ENCODE peak calls at places on chromosomes 12 and 14, in six cellular contexts. G, R, T, K, H and C are unnamed samples.

GRCh38 chr12:43805857-43806736 is at the start of gene TWF1:
- DNase-seq in G (peak; percentile 56), K (peak; percentile 88), R (no peak), T (peak; percentile 68), H (peak; percentile 98), C (peak; percentile 33)

GRCh38 chr14:36647827-36648753 is 13.6 kb upstream of the PAX9 start:
- DNase-seq in T (no peak), R (no peak), G (no peak), H (no peak), K (no peak), C (no peak)

GRCh38 chr12:124829008-124829707 is 34.5 kb downstream of the SCARB1 start:
- DNase-seq in R (no peak), K (no peak), T (no peak), H (peak; percentile 10), G (no peak), C (peak; percentile 87)

GRCh38 chr12:50788562-50788961 is 24.7 kb downstream of the ATF1 start:
- DNase-seq in H (no peak), T (no peak), R (no peak), G (no peak), K (no peak), C (no peak)

GRCh38 chr12:32926356-32926755 is 29.8 kb upstream of the PKP2 start:
- DNase-seq in H (no peak), G (no peak), R (no peak), K (no peak), T (no peak), C (no peak)

GRCh38 chr14:36797634-36798033 is 136.0 kb downstream of the PAX9 start:
- DNase-seq in G (no peak), T (no peak), K (no peak), R (no peak), H (no peak), C (no peak)

GRCh38 chr14:92748259-92749016 is at the start of gene LGMN:
- DNase-seq in G (peak; percentile 86), H (peak; percentile 95), R (peak; percentile 90), T (peak; percentile 82), K (peak; percentile 99), C (peak; percentile 82)

GRCh38 chr14:92960706-92961566 is 38.0 kb downstream of the CHGA start:
- DNase-seq in G (no peak), R (no peak), K (no peak), H (peak; percentile 51), T (no peak), C (no peak)

GRCh38 chr12:123905319-123905925 is 67.2 kb downstream of the CCDC92 start:
- DNase-seq in K (peak; percentile 56), R (no peak), T (peak; percentile 51), G (no peak), H (no peak), C (no peak)

GRCh38 chr14:76311410-76311758 is 64.6 kb upstream of the ESRRB start:
- DNase-seq in K (no peak), R (no peak), T (no peak), G (no peak), H (no peak), C (no peak)

GRCh38 chr12:87155616-87156015 is 873.6 kb downstream of the C12orf50 start:
- DNase-seq in T (no peak), G (no peak), R (no peak), K (no peak), H (no peak), C (peak; percentile 66)

GRCh38 chr14:94439453-94440057 is 13.0 kb downstream of the SERPINA11 start:
- DNase-seq in R (no peak), G (no peak), K (no peak), H (no peak), T (no peak), C (no peak)

GRCh38 chr12:52873832-52874572 is 25.2 kb upstream of the KRT78 start:
- DNase-seq in K (peak; percentile 42), R (no peak), G (peak; percentile 73), T (no peak), H (peak; percentile 95), C (peak; percentile 85)

GRCh38 chr12:117231750-117232149 is 41.5 kb upstream of the FBXO21 start:
- DNase-seq in R (no peak), H (no peak), T (peak; percentile 35), G (no peak), K (no peak), C (no peak)

GRCh38 chr14:90624228-90624627 is 192.0 kb downstream of the TTC7B start:
- DNase-seq in H (peak; percentile 87), G (peak; percentile 39), R (no peak), K (no peak), T (no peak), C (no peak)

GRCh38 chr14:104352493-104353220 is 214.3 kb downstream of the KIF26A start:
- DNase-seq in G (peak; percentile 6), R (no peak), T (no peak), K (no peak), H (no peak), C (no peak)

GRCh38 chr14:56996721-56997399 is 186.6 kb upstream of the OTX2 start:
- DNase-seq in G (no peak), R (no peak), K (no peak), T (no peak), H (no peak), C (no peak)

GRCh38 chr12:112808176-112808575 is 16.6 kb downstream of the RPH3A start:
- DNase-seq in T (no peak), H (no peak), K (no peak), R (no peak), G (no peak), C (no peak)

GRCh38 chr14:68849416-68849815 is 56.5 kb upstream of the ZFP36L1 start:
- DNase-seq in T (no peak), K (no peak), G (no peak), R (no peak), H (no peak), C (no peak)

GRCh38 chr12:132174015-132174660 is 29.9 kb downstream of the NOC4L start:
- DNase-seq in K (no peak), R (no peak), H (peak; percentile 75), T (no peak), G (no peak), C (no peak)

GRCh38 chr12:72146495-72146894 is 125.7 kb upstream of the TRHDE start:
- DNase-seq in T (no peak), R (no peak), H (peak; percentile 30), K (no peak), G (no peak), C (no peak)

DNA sequence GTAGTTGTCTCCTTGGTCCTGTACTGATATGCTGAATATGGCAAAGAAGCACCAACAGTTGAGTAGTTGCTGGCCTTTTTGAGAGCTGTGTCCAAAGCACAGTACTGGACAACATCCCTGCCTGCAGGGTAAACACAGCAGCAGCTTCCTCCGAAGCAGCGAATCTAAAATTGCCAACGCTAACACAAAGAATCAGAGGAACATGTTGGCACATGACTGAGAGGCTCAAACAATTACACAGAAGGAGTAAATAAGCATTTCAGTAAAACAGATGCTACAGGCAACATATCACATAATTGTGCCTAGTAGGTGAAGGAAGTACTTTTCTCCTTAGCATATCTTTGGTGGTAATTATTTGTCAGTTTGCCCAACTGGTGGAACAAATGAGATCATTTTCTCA is 52.1 kb downstream of the KICS2 start:
- DNase-seq in H (no peak), K (no peak), T (no peak), R (no peak), G (no peak), C (no peak)
- H3K4me3 ChIP-seq in H (no peak overlapping the region), K (no peak overlapping the region), T (no peak overlapping the region), R (no peak overlapping the region), G (no peak overlapping the region), C (no peak overlapping the region)

GRCh38 chr14:73236752-73237218 is 521 bp upstream of the PAPLN start:
- DNase-seq in K (no peak), G (no peak), H (no peak), T (no peak), R (no peak), C (no peak)

GRCh38 chr14:73237786-73238261 is 518 bp downstream of the PAPLN start:
- DNase-seq in K (no peak), T (no peak), G (no peak), R (no peak), H (no peak), C (no peak)

GRCh38 chr14:73238262-73238852 is 1.1 kb downstream of the PAPLN start:
- DNase-seq in K (no peak), G (no peak), T (no peak), R (no peak), H (no peak), C (peak; percentile 68)

GRCh38 chr14:73236157-73236556 is 1.1 kb upstream of the PAPLN start:
- DNase-seq in K (no peak), R (no peak), H (no peak), T (no peak), G (no peak), C (no peak)

GRCh38 chr14:73237219-73237785 is at the start of gene PAPLN:
- DNase-seq in R (no peak), K (no peak), G (no peak), H (no peak), T (no peak), C (no peak)
- H3K4me3 ChIP-seq in R (peak within 1 kb of the TSS; percentile 30), K (peak within 1 kb of the TSS; percentile 55), G (peak within 1 kb of the TSS; percentile 53), H (peak within 1 kb of the TSS; percentile 46), T (peak within 1 kb of the TSS; percentile 44), C (peak within 1 kb of the TSS; percentile 48)

GRCh38 chr12:2961705-2962104 is 2.5 kb downstream of the TEAD4 start:
- DNase-seq in T (no peak), K (no peak), R (no peak), G (no peak), H (no peak), C (no peak)
- H3K4me3 ChIP-seq in T (peak overlapping the region; percentile 87), K (no peak overlapping the region), R (no peak overlapping the region), G (no peak overlapping the region), H (peak overlapping the region; percentile 55), C (peak overlapping the region; percentile 75)

GRCh38 chr14:61563162-61563511 is 132.2 kb upstream of the HIF1A start:
- DNase-seq in G (no peak), R (no peak), H (peak; percentile 71), K (no peak), T (no peak), C (no peak)

GRCh38 chr14:61564623-61565091 is 130.7 kb upstream of the HIF1A start:
- DNase-seq in T (no peak), K (no peak), H (no peak), G (no peak), R (no peak), C (peak; percentile 98)

GRCh38 chr14:61565181-61565580 is 130.1 kb upstream of the HIF1A start:
- DNase-seq in T (no peak), R (no peak), G (no peak), H (no peak), K (no peak), C (no peak)

GRCh38 chr14:61562321-61563161 is 132.8 kb upstream of the HIF1A start:
- DNase-seq in R (no peak), K (no peak), H (no peak), T (no peak), G (no peak), C (peak; percentile 99)

DNA sequence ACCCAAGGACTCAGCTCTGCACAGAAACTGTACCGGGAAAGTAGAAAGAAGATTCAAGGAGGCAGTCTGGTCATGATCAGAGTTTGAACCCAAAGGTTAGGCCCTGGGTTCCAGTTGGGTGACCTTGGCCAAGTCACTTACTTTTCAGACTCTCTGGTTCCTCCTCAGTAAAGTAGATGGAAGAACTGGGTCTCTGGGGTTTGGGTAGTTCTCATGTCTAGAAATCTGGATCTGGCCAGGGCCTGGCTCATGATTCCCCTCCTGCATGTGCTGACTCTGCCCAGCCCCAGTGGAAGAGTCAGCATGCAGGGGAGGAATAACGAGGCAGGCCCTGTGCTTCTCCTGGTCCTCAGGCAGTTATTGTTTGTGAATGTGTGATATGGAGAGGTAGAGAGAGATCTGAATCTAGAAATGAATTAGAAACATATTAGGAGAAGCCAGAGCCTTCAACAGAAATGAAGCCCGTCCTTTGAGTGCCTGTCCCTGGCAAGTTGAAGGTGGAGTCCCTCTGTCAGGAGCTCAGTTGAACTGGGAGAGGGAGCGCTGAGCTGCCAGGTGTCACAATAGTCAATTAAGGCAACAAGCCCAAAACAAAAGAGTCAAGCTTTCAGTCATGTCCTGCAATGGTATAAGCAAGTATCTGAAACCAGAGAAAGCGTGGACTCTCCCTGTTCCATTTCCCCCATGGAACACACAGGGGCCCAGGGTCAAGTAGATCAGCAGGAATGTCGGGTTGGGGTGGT is 131.3 kb upstream of the HIF1A start:
- DNase-seq in R (no peak), H (no peak), G (no peak), K (no peak), T (no peak), C (no peak)
- H3K4me3 ChIP-seq in R (no peak overlapping the region), H (no peak overlapping the region), G (no peak overlapping the region), K (no peak overlapping the region), T (no peak overlapping the region), C (no peak overlapping the region)